ENCODE peak calls at places on chromosomes 13 and 19, in seven cellular contexts. S, T, C, A, B, N and R are unnamed samples.

GRCh38 chr13:31015207-31015606 is 82.8 kb downstream of the TEX26 start:
- DNase-seq in N (no peak), S (no peak), A (no peak), B (no peak), C (no peak), T (no peak), R (no peak)

GRCh38 chr19:55279773-55280643 is at the start of gene HSPBP1:
- DNase-seq in C (peak; percentile 86), A (peak; percentile 88), B (peak; percentile 95), S (peak; percentile 98), T (peak; percentile 97), N (peak; percentile 90), R (peak; percentile 98)

GRCh38 chr19:3359850-3360493 is 6.4 kb upstream of the NFIC start:
- DNase-seq in A (no peak), S (peak; percentile 57), C (no peak), N (no peak), B (no peak), T (peak; percentile 69), R (peak; percentile 50)

GRCh38 chr13:25963681-25964080 is 88.1 kb downstream of the SHISA2 start:
- DNase-seq in N (peak; percentile 32), T (peak; percentile 22), S (no peak), B (peak; percentile 17), A (no peak), C (no peak), R (no peak)

GRCh38 chr19:13795595-13796300 is 505 bp downstream of the ZSWIM4 start:
- DNase-seq in T (peak; percentile 32), S (no peak), N (no peak), B (no peak), A (peak; percentile 33), C (no peak), R (peak; percentile 43)

GRCh38 chr19:38769635-38770211 is 3.6 kb downstream of the LGALS7 start:
- DNase-seq in C (no peak), B (peak; percentile 71), T (peak; percentile 85), A (peak; percentile 90), S (peak; percentile 88), N (peak; percentile 69), R (peak; percentile 89)

GRCh38 chr19:33826521-33826920 is 29.9 kb downstream of the KCTD15 start:
- DNase-seq in B (no peak), N (no peak), C (no peak), A (no peak), T (no peak), S (no peak), R (no peak)

GRCh38 chr19:58398545-58398944 is 3.1 kb downstream of the RNF225 start:
- DNase-seq in A (no peak), N (no peak), B (no peak), C (no peak), T (no peak), S (no peak), R (no peak)

GRCh38 chr19:39032164-39032918 is at the start of gene FBXO27:
- DNase-seq in B (no peak), S (peak; percentile 43), C (no peak), A (peak; percentile 28), N (no peak), T (peak; percentile 17), R (no peak)

GRCh38 chr13:39364797-39365468 is 238.1 kb downstream of the LHFPL6 start:
- DNase-seq in C (peak; percentile 19), S (no peak), B (no peak), A (no peak), N (no peak), T (peak; percentile 68), R (no peak)

GRCh38 chr19:13299838-13300237 is 149.6 kb downstream of the IER2 start:
- DNase-seq in C (no peak), A (no peak), B (no peak), S (no peak), T (no peak), N (no peak), R (no peak)

GRCh38 chr13:74040200-74040599 is 94.0 kb downstream of the KLF12 start:
- DNase-seq in T (peak; percentile 37), C (peak; percentile 4), N (peak; percentile 28), A (peak; percentile 37), S (no peak), B (peak; percentile 33), R (peak; percentile 67)

GRCh38 chr19:1911098-1911497 is 5.9 kb downstream of the ADAT3 start:
- DNase-seq in C (no peak), N (no peak), T (no peak), S (no peak), A (no peak), B (no peak), R (no peak)

GRCh38 chr19:55178781-55179569 is 1.1 kb downstream of the SYT5 start:
- DNase-seq in A (peak; percentile 50), S (peak; percentile 91), B (peak; percentile 82), N (peak; percentile 95), C (no peak), T (peak; percentile 94), R (peak; percentile 93)

GRCh38 chr13:102848956-102849355 is 3.1 kb downstream of the ERCC5 start:
- DNase-seq in S (no peak), C (no peak), N (no peak), T (no peak), A (no peak), B (no peak), R (no peak)

GRCh38 chr13:107210216-107211010 is 642.5 kb upstream of the ARGLU1 start:
- DNase-seq in N (peak; percentile 35), T (peak; percentile 1), A (no peak), C (no peak), S (no peak), B (peak; percentile 20), R (peak; percentile 10)

GRCh38 chr13:85659493-85659892 is 139.7 kb downstream of the SLITRK6 start:
- DNase-seq in T (peak; percentile 56), N (no peak), A (no peak), C (no peak), S (no peak), B (peak; percentile 66), R (no peak)

GRCh38 chr19:372306-372890 is 27.8 kb upstream of the MIER2 start:
- DNase-seq in N (peak; percentile 3), A (peak; percentile 67), T (peak; percentile 86), C (peak; percentile 59), S (no peak), B (peak; percentile 81), R (no peak)

GRCh38 chr19:35712910-35713845 is 4.6 kb upstream of the KMT2B start:
- DNase-seq in A (no peak), N (no peak), C (no peak), S (peak; percentile 85), B (no peak), T (no peak), R (peak; percentile 89)

GRCh38 chr13:28411859-28412353 is 83.0 kb downstream of the FLT1 start:
- DNase-seq in C (no peak), T (peak; percentile 34), N (peak; percentile 16), S (no peak), A (no peak), B (peak; percentile 43), R (no peak)

GRCh38 chr13:23666576-23666975 is 96.4 kb downstream of the TNFRSF19 start:
- DNase-seq in S (no peak), A (no peak), N (no peak), B (peak; percentile 84), C (no peak), T (peak; percentile 28), R (no peak)

DNA sequence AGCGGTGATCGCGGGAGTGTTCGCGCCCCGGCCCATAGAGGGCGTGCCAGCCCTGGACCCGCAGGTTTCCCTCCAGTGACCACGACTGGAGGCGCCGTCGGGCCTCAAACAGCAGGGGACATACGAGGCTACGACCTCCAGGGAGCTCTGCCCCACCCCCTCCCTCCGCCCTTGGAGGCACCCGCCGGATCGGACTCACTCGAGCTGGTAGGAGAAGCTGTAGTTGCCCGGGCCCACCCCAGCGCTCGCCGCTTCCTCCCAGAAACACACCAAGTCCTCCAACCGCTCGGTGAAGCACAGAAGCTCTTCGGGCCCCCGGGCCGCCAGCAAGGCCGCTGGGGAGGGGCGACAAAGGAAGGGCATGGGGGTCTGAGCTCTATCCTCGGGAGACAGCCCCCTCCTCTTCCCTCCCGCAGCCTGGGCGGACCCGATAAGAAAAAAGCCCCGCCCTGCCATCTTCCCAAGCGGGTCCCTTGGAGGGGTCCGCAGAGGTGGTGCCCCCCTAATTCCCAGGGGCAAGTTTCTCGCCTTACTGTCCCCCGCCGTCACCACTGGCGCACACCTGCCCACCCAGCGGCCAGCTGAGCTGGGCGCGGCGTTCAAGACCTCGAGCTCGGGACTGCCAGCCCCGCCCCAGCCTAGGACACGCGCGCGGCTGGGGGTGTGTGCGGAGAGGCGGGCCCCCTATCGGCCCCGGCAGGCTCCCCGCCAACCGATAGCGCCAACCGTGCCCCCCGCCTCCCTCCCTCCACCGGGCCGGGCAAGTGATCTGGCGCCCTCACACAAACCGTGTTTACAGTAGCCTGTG is 1.0 kb downstream of the EPOR start:
- DNase-seq in C (no peak), T (peak; percentile 64), N (no peak), S (peak; percentile 61), B (no peak), A (peak; percentile 30), R (peak; percentile 52)
- TF ChIP-seq CTCF in C (peak; percentile 76), T (peak; percentile 68), N (peak; percentile 81), S (peak; percentile 86), B (peak; percentile 60), A (peak; percentile 58), R (peak; percentile 77)

DNA sequence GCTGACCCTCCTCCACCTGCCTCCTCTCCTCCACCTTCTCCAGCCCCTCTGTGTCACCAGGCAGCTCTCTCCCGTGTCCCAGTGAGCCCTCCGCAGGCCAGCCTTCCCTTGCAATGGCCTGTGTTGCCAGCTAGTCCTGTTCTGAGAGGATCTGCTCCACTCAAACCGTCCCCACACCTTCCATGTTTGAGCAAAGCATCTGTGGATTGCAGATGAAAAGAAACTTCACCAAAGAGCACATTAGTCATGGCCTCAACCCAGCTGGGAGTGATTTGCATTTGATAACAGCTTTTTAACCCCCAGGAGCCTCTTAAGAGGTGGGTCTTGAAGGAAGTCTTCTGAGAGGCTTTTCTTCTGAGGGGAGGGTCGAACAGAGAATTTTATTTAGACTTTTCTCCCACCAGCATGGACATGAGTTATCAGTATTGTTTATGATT is 72.8 kb downstream of the COL4A2 start:
- DNase-seq in N (peak; percentile 77), S (no peak), A (no peak), C (no peak), T (peak; percentile 80), B (no peak), R (no peak)
- H3K4me3 ChIP-seq in N (no peak overlapping the region), S (no peak overlapping the region), A (no peak overlapping the region), C (no peak overlapping the region), T (no peak overlapping the region), B (no peak overlapping the region), R (no peak overlapping the region)

DNA sequence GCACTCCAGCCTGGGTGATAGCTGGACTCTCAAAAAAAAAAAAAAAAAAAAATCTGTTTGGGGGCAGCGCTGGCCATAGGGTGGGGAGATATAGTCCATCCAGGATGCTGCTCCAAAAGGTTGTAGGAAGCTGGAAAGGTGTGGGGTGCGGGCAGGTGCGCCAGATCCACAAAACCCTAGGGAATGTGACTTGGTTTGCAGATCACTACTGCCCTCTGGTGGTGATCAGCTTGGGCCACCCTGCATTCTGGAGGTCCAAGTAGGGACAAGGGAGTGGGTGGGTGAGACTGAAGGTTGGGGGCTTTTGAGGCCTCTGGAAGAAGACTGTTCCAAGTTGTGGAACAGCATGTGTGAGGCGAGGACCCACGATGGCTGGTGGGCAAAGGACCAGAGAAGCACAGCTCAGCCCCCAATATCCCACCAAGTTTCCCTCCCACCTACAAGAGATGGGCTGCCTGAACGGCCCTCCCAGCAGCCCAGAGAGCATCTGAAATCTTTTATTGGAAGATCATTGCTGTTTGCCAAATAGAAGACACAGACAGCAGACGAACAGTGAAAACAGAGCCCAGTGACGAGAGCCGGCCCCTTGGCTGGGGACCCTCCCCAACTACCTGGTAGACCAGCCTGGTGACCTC is 10.4 kb upstream of the TYK2 start:
- DNase-seq in S (no peak), T (peak; percentile 81), N (peak; percentile 62), A (peak; percentile 61), B (peak; percentile 78), C (no peak), R (peak; percentile 88)
- TF ChIP-seq CTCF in S (peak; percentile 91), T (peak; percentile 94), N (peak; percentile 97), A (peak; percentile 81), B (peak; percentile 97), C (peak; percentile 93), R (peak; percentile 89)

GRCh38 chr19:49677232-49677881 is at the start of gene PRMT1:
- DNase-seq in S (peak; percentile 70), T (peak; percentile 59), N (no peak), C (no peak), A (no peak), B (no peak), R (peak; percentile 70)
- H3K4me3 ChIP-seq in S (peak within 1 kb of the TSS; percentile 99), T (peak within 1 kb of the TSS; percentile 94), N (peak within 1 kb of the TSS; percentile 97), C (peak within 1 kb of the TSS; percentile 99), A (peak within 1 kb of the TSS; percentile 80), B (peak within 1 kb of the TSS; percentile 76), R (peak within 1 kb of the TSS; percentile 95)